ENCODE peak calls at places on chromosomes 16 and 17, in nine cellular contexts. S is iPS DF 6.9, W is left ventricle myocardium superior, X is T-helper 1 cell, D is left lung, B is ELF-1, A is RWPE1, M is posterior cingulate gyrus, F is frontal cortex. H is an unnamed sample.

GRCh38 chr17:27489045-27489715 is 32.9 kb downstream of the KSR1 start:
- DNase-seq in D (peak; percentile 89), B (peak; percentile 48), F (no peak), W (peak; percentile 89), M (no peak), X (no peak), S (no peak), A (peak; percentile 66), H (no peak)

GRCh38 chr16:17724242-17724898 is 253.6 kb upstream of the XYLT1 start:
- DNase-seq in W (no peak), B (no peak), D (no peak), A (no peak), M (no peak), X (no peak), S (no peak), F (no peak), H (no peak)

GRCh38 chr17:66032082-66032712 is 159.7 kb downstream of the CEP112 start:
- DNase-seq in S (no peak), D (no peak), A (no peak), W (no peak), B (no peak), F (no peak), M (no peak), X (no peak), H (no peak)

GRCh38 chr16:84933774-84934571 is 77.4 kb downstream of the ZDHHC7 start:
- DNase-seq in X (no peak), A (no peak), D (no peak), B (no peak), M (peak; percentile 49), F (peak; percentile 64), W (peak; percentile 94), S (no peak), H (no peak)

GRCh38 chr17:8153550-8153956 is 1.3 kb upstream of the PER1 start:
- DNase-seq in D (peak; percentile 79), X (no peak), A (peak; percentile 80), F (peak; percentile 67), S (no peak), B (peak; percentile 46), M (peak; percentile 64), W (peak; percentile 73), H (no peak)

GRCh38 chr17:58313815-58314705 is 14.5 kb downstream of the TSPOAP1 start:
- DNase-seq in A (no peak), M (no peak), S (no peak), D (no peak), X (no peak), W (no peak), F (no peak), B (no peak), H (no peak)

GRCh38 chr17:56834380-56835258 is 668 bp downstream of the DGKE start:
- DNase-seq in W (peak; percentile 64), D (peak; percentile 89), S (no peak), A (peak; percentile 32), F (no peak), B (peak; percentile 72), X (peak; percentile 41), M (peak; percentile 25), H (no peak)

GRCh38 chr17:78883090-78883532 is 19.9 kb downstream of the CEP295NL start:
- DNase-seq in S (no peak), B (no peak), W (peak; percentile 85), M (no peak), D (peak; percentile 93), A (no peak), X (no peak), F (no peak), H (no peak)

GRCh38 chr17:31390426-31390747 is 1.1 kb upstream of the RAB11FIP4 start:
- DNase-seq in S (no peak), D (no peak), W (no peak), M (no peak), B (no peak), X (no peak), F (no peak), A (no peak), H (no peak)

GRCh38 chr16:83953796-83954576 is 946 bp downstream of the OSGIN1 start:
- DNase-seq in D (no peak), M (no peak), B (peak; percentile 58), A (peak; percentile 61), X (no peak), S (no peak), F (no peak), W (no peak), H (no peak)

H was measured in iPS DF 19.7.